ENCODE peak calls at places on chromosomes 16 and 17, in six cellular contexts. M is activated CD4-positive, CD25-positive, alpha-beta regulatory T cell; U is NCI-H345; Z is NCI-H2227 treated with DMSO at 0.1 percent for 48 hours; D is GM04503; Q is HEK293T. L is an unnamed sample.

GRCh38 chr16:54356391-54356790 is 69.8 kb upstream of the IRX3 start:
- DNase-seq in Q (no peak), M (no peak), D (no peak), Z (no peak), U (no peak), L (no peak)

GRCh38 chr16:4529085-4530060 is 9.2 kb downstream of the CDIP1 start:
- DNase-seq in Z (peak), D (no peak), M (no peak), U (peak), Q (peak), L (no peak)

GRCh38 chr17:8837438-8838075 is 29.9 kb downstream of the PIK3R6 start:
- DNase-seq in Z (no peak), Q (no peak), M (no peak), U (no peak), D (no peak), L (no peak)

GRCh38 chr17:17507465-17508011 is 11.3 kb upstream of the RASD1 start:
- DNase-seq in M (no peak), U (no peak), Z (no peak), Q (no peak), D (no peak), L (no peak)

GRCh38 chr17:78789663-78790181 is 7.6 kb upstream of the CYTH1 start:
- DNase-seq in D (peak), M (no peak), Q (no peak), Z (no peak), U (peak), L (peak)

GRCh38 chr16:74107795-74108610 is 188.6 kb upstream of the PSMD7 start:
- DNase-seq in Q (peak), U (no peak), D (no peak), M (no peak), Z (peak), L (peak)

GRCh38 chr17:82291582-82292250 is 18.2 kb upstream of the CSNK1D start:
- DNase-seq in D (no peak), M (no peak), Q (no peak), U (no peak), Z (no peak), L (no peak)

GRCh38 chr17:47694818-47695663 is 1.1 kb downstream of the TBKBP1 start:
- DNase-seq in Q (no peak), U (no peak), M (peak), Z (peak), D (no peak), L (no peak)

GRCh38 chr17:51706098-51706497 is 445.8 kb downstream of the UTP18 start:
- DNase-seq in Z (no peak), U (no peak), Q (no peak), D (no peak), M (no peak), L (no peak)

GRCh38 chr16:68901910-68902309 is 58.6 kb downstream of the TANGO6 start:
- DNase-seq in M (no peak), Q (no peak), D (peak), Z (no peak), U (no peak), L (no peak)

GRCh38 chr16:87057291-87057881 is 259.8 kb downstream of the C16orf95 start:
- DNase-seq in M (no peak), Z (no peak), D (no peak), Q (no peak), U (no peak), L (no peak)

GRCh38 chr17:81114694-81115093 is 50.6 kb upstream of the PVALEF start:
- DNase-seq in D (no peak), M (no peak), U (no peak), Z (no peak), Q (no peak), L (no peak)

GRCh38 chr16:60329110-60329509 is 1595.0 kb upstream of the GOT2 start:
- DNase-seq in Q (no peak), M (no peak), U (no peak), Z (no peak), D (no peak), L (no peak)

GRCh38 chr17:50914510-50914849 is 48.3 kb upstream of the TOB1 start:
- DNase-seq in Z (no peak), M (no peak), D (no peak), Q (no peak), U (no peak), L (no peak)

GRCh38 chr16:66293207-66293735 is 73.2 kb upstream of the CDH5 start:
- DNase-seq in M (no peak), Q (no peak), Z (no peak), U (no peak), D (no peak), L (no peak)

GRCh38 chr17:13626703-13627102 is 25.0 kb upstream of the HS3ST3A1 start:
- DNase-seq in M (no peak), Z (no peak), U (no peak), D (no peak), Q (no peak), L (no peak)

GRCh38 chr17:63275318-63275967 is 170.7 kb downstream of the CYB561 start:
- DNase-seq in M (no peak), Z (no peak), Q (peak), U (no peak), D (peak), L (peak)

GRCh38 chr17:45722161-45722560 is 62.0 kb upstream of the CRHR1 start:
- DNase-seq in Q (peak), D (no peak), U (peak), M (no peak), Z (no peak), L (peak)

GRCh38 chr16:13390093-13390985 is 488.9 kb downstream of the SHISA9 start:
- DNase-seq in D (no peak), Z (no peak), U (peak), M (no peak), Q (no peak), L (no peak)

GRCh38 chr16:48284772-48285409 is 37.6 kb upstream of the ABCC11 start:
- DNase-seq in Z (no peak), M (no peak), U (no peak), Q (no peak), D (no peak), L (no peak)

GRCh38 chr17:17391575-17392370 is 85.0 kb upstream of the MED9 start:
- DNase-seq in U (no peak), M (no peak), Q (no peak), D (no peak), Z (no peak), L (no peak)

GRCh38 chr17:59333845-59334244 is 2.4 kb downstream of the YPEL2 start:
- DNase-seq in Q (no peak), Z (no peak), M (no peak), D (no peak), U (peak), L (no peak)

GRCh38 chr17:76094046-76094445 is 9.5 kb downstream of the EXOC7 start:
- DNase-seq in M (no peak), Q (no peak), Z (no peak), D (no peak), U (no peak), L (no peak)

GRCh38 chr17:49497147-49498036 is 2.3 kb downstream of the NGFR start:
- DNase-seq in M (no peak), D (no peak), Q (peak), U (peak), Z (peak), L (no peak)

GRCh38 chr16:3656491-3657468 is 2.3 kb downstream of the DNASE1 start:
- DNase-seq in U (no peak), M (no peak), D (no peak), Z (no peak), Q (no peak), L (no peak)

L was measured in NCI-H460.